ENCODE peak calls at places on chromosomes 7 and 10, in seven cellular contexts. One of them, this sample, is unnamed.

GRCh38 chr7:123682690-123683089 is 27.0 kb downstream of the LMOD2 start:
- DNase-seq in activated T-helper 9 cell treated with anti-CD3 and anti-CD28 coated beads, Interleukin-2, amount 50 U/mL, for 16 hours: no peak
- DNase-seq in memory B cell: peak
- DNase-seq in HT1080: peak
- DNase-seq in adipocyte: peak
- DNase-seq in activated T-cell treated with anti-CD3 and anti-CD28 coated beads, Interleukin-2, amount 50 U/mL, for 24 hours: no peak
- DNase-seq in lower leg skin: no peak
- DNase-seq in this sample: peak

GRCh38 chr7:43431020-43431595 is 151.8 kb upstream of the STK17A start:
- DNase-seq in activated T-helper 9 cell treated with anti-CD3 and anti-CD28 coated beads, Interleukin-2, amount 50 U/mL, for 16 hours: no peak
- DNase-seq in memory B cell: no peak
- DNase-seq in HT1080: peak
- DNase-seq in adipocyte: peak
- DNase-seq in activated T-cell treated with anti-CD3 and anti-CD28 coated beads, Interleukin-2, amount 50 U/mL, for 24 hours: no peak
- DNase-seq in lower leg skin: no peak
- DNase-seq in this sample: no peak

GRCh38 chr10:132240581-132240980 is 53.8 kb downstream of the DPYSL4 start:
- DNase-seq in activated T-helper 9 cell treated with anti-CD3 and anti-CD28 coated beads, Interleukin-2, amount 50 U/mL, for 16 hours: no peak
- DNase-seq in memory B cell: no peak
- DNase-seq in HT1080: no peak
- DNase-seq in adipocyte: no peak
- DNase-seq in activated T-cell treated with anti-CD3 and anti-CD28 coated beads, Interleukin-2, amount 50 U/mL, for 24 hours: no peak
- DNase-seq in lower leg skin: no peak
- DNase-seq in this sample: no peak

GRCh38 chr7:43482679-43483252 is 100.1 kb upstream of the STK17A start:
- DNase-seq in activated T-helper 9 cell treated with anti-CD3 and anti-CD28 coated beads, Interleukin-2, amount 50 U/mL, for 16 hours: no peak
- DNase-seq in memory B cell: no peak
- DNase-seq in HT1080: no peak
- DNase-seq in adipocyte: no peak
- DNase-seq in activated T-cell treated with anti-CD3 and anti-CD28 coated beads, Interleukin-2, amount 50 U/mL, for 24 hours: no peak
- DNase-seq in lower leg skin: no peak
- DNase-seq in this sample: no peak

GRCh38 chr7:130793855-130794618 is 60.0 kb upstream of the KLF14 start:
- DNase-seq in activated T-helper 9 cell treated with anti-CD3 and anti-CD28 coated beads, Interleukin-2, amount 50 U/mL, for 16 hours: no peak
- DNase-seq in memory B cell: no peak
- DNase-seq in HT1080: peak
- DNase-seq in adipocyte: peak
- DNase-seq in activated T-cell treated with anti-CD3 and anti-CD28 coated beads, Interleukin-2, amount 50 U/mL, for 24 hours: no peak
- DNase-seq in lower leg skin: no peak
- DNase-seq in this sample: no peak

GRCh38 chr7:114921636-114922150 is at the start of gene MDFIC:
- DNase-seq in activated T-helper 9 cell treated with anti-CD3 and anti-CD28 coated beads, Interleukin-2, amount 50 U/mL, for 16 hours: peak
- DNase-seq in memory B cell: no peak
- DNase-seq in HT1080: no peak
- DNase-seq in adipocyte: no peak
- DNase-seq in activated T-cell treated with anti-CD3 and anti-CD28 coated beads, Interleukin-2, amount 50 U/mL, for 24 hours: peak
- DNase-seq in lower leg skin: no peak
- DNase-seq in this sample: peak

GRCh38 chr7:38367301-38367700 is 93.9 kb upstream of the TARP start:
- DNase-seq in activated T-helper 9 cell treated with anti-CD3 and anti-CD28 coated beads, Interleukin-2, amount 50 U/mL, for 16 hours: no peak
- DNase-seq in memory B cell: no peak
- DNase-seq in HT1080: peak
- DNase-seq in adipocyte: no peak
- DNase-seq in activated T-cell treated with anti-CD3 and anti-CD28 coated beads, Interleukin-2, amount 50 U/mL, for 24 hours: peak
- DNase-seq in lower leg skin: no peak
- DNase-seq in this sample: peak

GRCh38 chr7:156160811-156161210 is 348.5 kb upstream of the SHH start:
- DNase-seq in activated T-helper 9 cell treated with anti-CD3 and anti-CD28 coated beads, Interleukin-2, amount 50 U/mL, for 16 hours: no peak
- DNase-seq in memory B cell: no peak
- DNase-seq in HT1080: peak
- DNase-seq in adipocyte: no peak
- DNase-seq in activated T-cell treated with anti-CD3 and anti-CD28 coated beads, Interleukin-2, amount 50 U/mL, for 24 hours: no peak
- DNase-seq in lower leg skin: no peak
- DNase-seq in this sample: no peak

GRCh38 chr7:73980206-73980605 is 47.8 kb upstream of the ELN start:
- DNase-seq in activated T-helper 9 cell treated with anti-CD3 and anti-CD28 coated beads, Interleukin-2, amount 50 U/mL, for 16 hours: no peak
- DNase-seq in memory B cell: no peak
- DNase-seq in HT1080: no peak
- DNase-seq in adipocyte: no peak
- DNase-seq in activated T-cell treated with anti-CD3 and anti-CD28 coated beads, Interleukin-2, amount 50 U/mL, for 24 hours: no peak
- DNase-seq in lower leg skin: no peak
- DNase-seq in this sample: no peak

GRCh38 chr10:104098360-104098925 is 12.8 kb upstream of the COL17A1 start:
- DNase-seq in activated T-helper 9 cell treated with anti-CD3 and anti-CD28 coated beads, Interleukin-2, amount 50 U/mL, for 16 hours: no peak
- DNase-seq in memory B cell: no peak
- DNase-seq in HT1080: no peak
- DNase-seq in adipocyte: peak
- DNase-seq in activated T-cell treated with anti-CD3 and anti-CD28 coated beads, Interleukin-2, amount 50 U/mL, for 24 hours: no peak
- DNase-seq in lower leg skin: no peak
- DNase-seq in this sample: no peak

GRCh38 chr7:49775065-49775948 is 1.9 kb downstream of the VWC2 start:
- DNase-seq in activated T-helper 9 cell treated with anti-CD3 and anti-CD28 coated beads, Interleukin-2, amount 50 U/mL, for 16 hours: no peak
- DNase-seq in memory B cell: no peak
- DNase-seq in HT1080: no peak
- DNase-seq in adipocyte: no peak
- DNase-seq in activated T-cell treated with anti-CD3 and anti-CD28 coated beads, Interleukin-2, amount 50 U/mL, for 24 hours: no peak
- DNase-seq in lower leg skin: no peak
- DNase-seq in this sample: no peak

GRCh38 chr10:6136215-6137201 is 47.7 kb downstream of the RBM17 start:
- DNase-seq in activated T-helper 9 cell treated with anti-CD3 and anti-CD28 coated beads, Interleukin-2, amount 50 U/mL, for 16 hours: peak
- DNase-seq in memory B cell: no peak
- DNase-seq in HT1080: peak
- DNase-seq in adipocyte: peak
- DNase-seq in activated T-cell treated with anti-CD3 and anti-CD28 coated beads, Interleukin-2, amount 50 U/mL, for 24 hours: peak
- DNase-seq in lower leg skin: no peak
- DNase-seq in this sample: peak

GRCh38 chr7:125567686-125568085 is 638.1 kb upstream of the POT1 start:
- DNase-seq in activated T-helper 9 cell treated with anti-CD3 and anti-CD28 coated beads, Interleukin-2, amount 50 U/mL, for 16 hours: no peak
- DNase-seq in memory B cell: no peak
- DNase-seq in HT1080: no peak
- DNase-seq in adipocyte: no peak
- DNase-seq in activated T-cell treated with anti-CD3 and anti-CD28 coated beads, Interleukin-2, amount 50 U/mL, for 24 hours: no peak
- DNase-seq in lower leg skin: no peak
- DNase-seq in this sample: no peak

GRCh38 chr7:137983308-137984008 is 18.4 kb downstream of the CREB3L2 start:
- DNase-seq in activated T-helper 9 cell treated with anti-CD3 and anti-CD28 coated beads, Interleukin-2, amount 50 U/mL, for 16 hours: no peak
- DNase-seq in memory B cell: no peak
- DNase-seq in HT1080: no peak
- DNase-seq in adipocyte: no peak
- DNase-seq in activated T-cell treated with anti-CD3 and anti-CD28 coated beads, Interleukin-2, amount 50 U/mL, for 24 hours: no peak
- DNase-seq in lower leg skin: no peak
- DNase-seq in this sample: no peak

GRCh38 chr10:6200588-6201510 is 1.9 kb upstream of the PFKFB3 start:
- DNase-seq in activated T-helper 9 cell treated with anti-CD3 and anti-CD28 coated beads, Interleukin-2, amount 50 U/mL, for 16 hours: peak
- DNase-seq in memory B cell: peak
- DNase-seq in HT1080: no peak
- DNase-seq in adipocyte: peak
- DNase-seq in activated T-cell treated with anti-CD3 and anti-CD28 coated beads, Interleukin-2, amount 50 U/mL, for 24 hours: peak
- DNase-seq in lower leg skin: no peak
- DNase-seq in this sample: peak

GRCh38 chr7:42880392-42880791 is 31.5 kb downstream of the C7orf25 start:
- DNase-seq in activated T-helper 9 cell treated with anti-CD3 and anti-CD28 coated beads, Interleukin-2, amount 50 U/mL, for 16 hours: no peak
- DNase-seq in memory B cell: no peak
- DNase-seq in HT1080: no peak
- DNase-seq in adipocyte: no peak
- DNase-seq in activated T-cell treated with anti-CD3 and anti-CD28 coated beads, Interleukin-2, amount 50 U/mL, for 24 hours: no peak
- DNase-seq in lower leg skin: no peak
- DNase-seq in this sample: no peak

GRCh38 chr7:30476401-30477145 is 2.0 kb downstream of the NOD1 start:
- DNase-seq in activated T-helper 9 cell treated with anti-CD3 and anti-CD28 coated beads, Interleukin-2, amount 50 U/mL, for 16 hours: no peak
- DNase-seq in memory B cell: no peak
- DNase-seq in HT1080: no peak
- DNase-seq in adipocyte: no peak
- DNase-seq in activated T-cell treated with anti-CD3 and anti-CD28 coated beads, Interleukin-2, amount 50 U/mL, for 24 hours: no peak
- DNase-seq in lower leg skin: no peak
- DNase-seq in this sample: no peak

GRCh38 chr7:81624650-81625310 is 145.1 kb downstream of the HGF start:
- DNase-seq in activated T-helper 9 cell treated with anti-CD3 and anti-CD28 coated beads, Interleukin-2, amount 50 U/mL, for 16 hours: no peak
- DNase-seq in memory B cell: no peak
- DNase-seq in HT1080: no peak
- DNase-seq in adipocyte: peak
- DNase-seq in activated T-cell treated with anti-CD3 and anti-CD28 coated beads, Interleukin-2, amount 50 U/mL, for 24 hours: no peak
- DNase-seq in lower leg skin: no peak
- DNase-seq in this sample: no peak

GRCh38 chr7:84025332-84025927 is 169.2 kb downstream of the SEMA3A start:
- DNase-seq in activated T-helper 9 cell treated with anti-CD3 and anti-CD28 coated beads, Interleukin-2, amount 50 U/mL, for 16 hours: no peak
- DNase-seq in memory B cell: no peak
- DNase-seq in HT1080: peak
- DNase-seq in adipocyte: peak
- DNase-seq in activated T-cell treated with anti-CD3 and anti-CD28 coated beads, Interleukin-2, amount 50 U/mL, for 24 hours: no peak
- DNase-seq in lower leg skin: no peak
- DNase-seq in this sample: no peak

GRCh38 chr7:129576138-129576537 is 35.4 kb upstream of the NRF1 start:
- DNase-seq in activated T-helper 9 cell treated with anti-CD3 and anti-CD28 coated beads, Interleukin-2, amount 50 U/mL, for 16 hours: no peak
- DNase-seq in memory B cell: no peak
- DNase-seq in HT1080: no peak
- DNase-seq in adipocyte: no peak
- DNase-seq in activated T-cell treated with anti-CD3 and anti-CD28 coated beads, Interleukin-2, amount 50 U/mL, for 24 hours: no peak
- DNase-seq in lower leg skin: no peak
- DNase-seq in this sample: no peak

GRCh38 chr10:28367419-28367818 is 64.6 kb upstream of the MPP7 start:
- DNase-seq in activated T-helper 9 cell treated with anti-CD3 and anti-CD28 coated beads, Interleukin-2, amount 50 U/mL, for 16 hours: no peak
- DNase-seq in memory B cell: no peak
- DNase-seq in HT1080: no peak
- DNase-seq in adipocyte: no peak
- DNase-seq in activated T-cell treated with anti-CD3 and anti-CD28 coated beads, Interleukin-2, amount 50 U/mL, for 24 hours: no peak
- DNase-seq in lower leg skin: no peak
- DNase-seq in this sample: no peak

GRCh38 chr10:44827431-44828006 is 83.6 kb upstream of the TMEM72 start:
- DNase-seq in activated T-helper 9 cell treated with anti-CD3 and anti-CD28 coated beads, Interleukin-2, amount 50 U/mL, for 16 hours: no peak
- DNase-seq in memory B cell: no peak
- DNase-seq in HT1080: no peak
- DNase-seq in adipocyte: no peak
- DNase-seq in activated T-cell treated with anti-CD3 and anti-CD28 coated beads, Interleukin-2, amount 50 U/mL, for 24 hours: no peak
- DNase-seq in lower leg skin: no peak
- DNase-seq in this sample: no peak